ENCODE peak calls at places on chromosomes 3 and 15, in five cellular contexts. X is HL-60, M is HFF-Myc, O is BE2C, P is A549. Y is an unnamed sample.

GRCh38 chr3:111874177-111874820 is 15.2 kb downstream of the PHLDB2 start:
- DNase-seq in X (no peak), M (no peak), O (no peak), P (peak; percentile 46), Y (no peak)

GRCh38 chr15:26887926-26888666 is 21.2 kb downstream of the GABRA5 start:
- DNase-seq in X (no peak), M (no peak), O (no peak), P (peak; percentile 0), Y (no peak)

GRCh38 chr3:42664443-42664814 is 10.9 kb downstream of the ZBTB47 start:
- DNase-seq in X (no peak), M (no peak), O (no peak), P (no peak), Y (no peak)

GRCh38 chr3:26920579-26920978 is 298.0 kb downstream of the LRRC3B start:
- DNase-seq in X (no peak), M (no peak), O (no peak), P (no peak), Y (no peak)

GRCh38 chr3:37197810-37198371 is 23.5 kb upstream of the LRRFIP2 start:
- DNase-seq in X (no peak), M (no peak), O (no peak), P (no peak), Y (no peak)

GRCh38 chr3:129039271-129040038 is 21.1 kb upstream of the GP9 start:
- DNase-seq in X (peak; percentile 31), M (no peak), O (peak; percentile 94), P (no peak), Y (no peak)

GRCh38 chr3:172241385-172241784 is 202.0 kb downstream of the FNDC3B start:
- DNase-seq in X (no peak), M (no peak), O (no peak), P (no peak), Y (no peak)

GRCh38 chr3:66419053-66419440 is 81.8 kb downstream of the LRIG1 start:
- DNase-seq in X (no peak), M (no peak), O (no peak), P (no peak), Y (no peak)

GRCh38 chr3:105865016-105865623 is 3.7 kb downstream of the CBLB start:
- DNase-seq in X (no peak), M (no peak), O (no peak), P (no peak), Y (no peak)

GRCh38 chr15:100593431-100593830 is 8.6 kb downstream of the LINS1 start:
- DNase-seq in X (no peak), M (no peak), O (no peak), P (no peak), Y (no peak)

GRCh38 chr3:178439504-178439903 is 96.7 kb upstream of the KCNMB2 start:
- DNase-seq in X (no peak), M (no peak), O (no peak), P (peak; percentile 11), Y (no peak)

GRCh38 chr3:23129817-23130216 is 73.3 kb upstream of the UBE2E2 start:
- DNase-seq in X (no peak), M (peak; percentile 35), O (no peak), P (no peak), Y (no peak)

GRCh38 chr3:24002129-24002528 is 57.0 kb downstream of the NR1D2 start:
- DNase-seq in X (no peak), M (no peak), O (no peak), P (no peak), Y (no peak)

GRCh38 chr15:65901836-65902235 is 32.5 kb downstream of the RAB11A start:
- DNase-seq in X (no peak), M (no peak), O (no peak), P (no peak), Y (no peak)

GRCh38 chr15:70276401-70276800 is 178.7 kb upstream of the TLE3 start:
- DNase-seq in X (no peak), M (no peak), O (no peak), P (no peak), Y (no peak)

GRCh38 chr15:36506733-36507356 is 72.6 kb upstream of the CDIN1 start:
- DNase-seq in X (no peak), M (no peak), O (no peak), P (no peak), Y (no peak)

GRCh38 chr3:180749322-180749721 is 70.0 kb upstream of the CCDC39 start:
- DNase-seq in X (no peak), M (no peak), O (no peak), P (no peak), Y (no peak)

GRCh38 chr15:50854594-50855490 is 53.6 kb upstream of the AP4E1 start:
- DNase-seq in X (peak; percentile 77), M (no peak), O (no peak), P (no peak), Y (no peak)

GRCh38 chr3:33019981-33020380 is 68.5 kb downstream of the CCR4 start:
- DNase-seq in X (no peak), M (no peak), O (no peak), P (no peak), Y (no peak)

GRCh38 chr3:43867673-43868072 is 176.9 kb downstream of the ABHD5 start:
- DNase-seq in X (no peak), M (no peak), O (no peak), P (no peak), Y (no peak)

GRCh38 chr3:42497009-42497731 is 5.3 kb upstream of the VIPR1 start:
- DNase-seq in X (no peak), M (no peak), O (no peak), P (peak; percentile 47), Y (no peak)

GRCh38 chr15:26376243-26376642 is 396.6 kb downstream of the GABRB3 start:
- DNase-seq in X (no peak), M (no peak), O (no peak), P (no peak), Y (no peak)

GRCh38 chr15:73832657-73833056 is 40.7 kb upstream of the TBC1D21 start:
- DNase-seq in X (no peak), M (no peak), O (no peak), P (no peak), Y (no peak)

GRCh38 chr3:152254031-152254430 is 14.7 kb upstream of the MBNL1 start:
- DNase-seq in X (no peak), M (no peak), O (no peak), P (no peak), Y (no peak)

GRCh38 chr3:149830902-149831301 is 17.9 kb downstream of the RNF13 start:
- DNase-seq in X (no peak), M (no peak), O (no peak), P (no peak), Y (no peak)

GRCh38 chr3:4416961-4417360 is 50.1 kb downstream of the SUMF1 start:
- DNase-seq in X (no peak), M (no peak), O (peak; percentile 84), P (peak; percentile 49), Y (no peak)

GRCh38 chr3:101049532-101049931 is 56.3 kb upstream of the ABI3BP start:
- DNase-seq in X (no peak), M (no peak), O (no peak), P (no peak), Y (no peak)

GRCh38 chr3:101050866-101051265 is 57.6 kb upstream of the ABI3BP start:
- DNase-seq in X (no peak), M (no peak), O (no peak), P (no peak), Y (no peak)

GRCh38 chr3:101050061-101050460 is 56.8 kb upstream of the ABI3BP start:
- DNase-seq in X (no peak), M (no peak), O (no peak), P (no peak), Y (no peak)
- TF ChIP-seq CTCF in X (no peak), M (no peak), O (no peak), P (no peak), Y (no peak)

GRCh38 chr15:52528465-52529288 is at the start of gene MYO5A:
- DNase-seq in X (peak; percentile 76), M (no peak), O (peak; percentile 79), P (peak; percentile 85), Y (peak; percentile 68)
- TF ChIP-seq CTCF in X (no peak), M (no peak), O (no peak), P (peak; percentile 26), Y (peak; percentile 37)

GRCh38 chr15:98547255-98547654 is 101.1 kb upstream of the IGF1R start:
- DNase-seq in X (peak; percentile 43), M (no peak), O (no peak), P (no peak), Y (no peak)

GRCh38 chr15:98547741-98548166 is 100.6 kb upstream of the IGF1R start:
- DNase-seq in X (peak; percentile 2), M (no peak), O (no peak), P (no peak), Y (peak; percentile 13)

GRCh38 chr15:98549003-98549402 is 99.3 kb upstream of the IGF1R start:
- DNase-seq in X (no peak), M (no peak), O (no peak), P (no peak), Y (no peak)

GRCh38 chr15:98549741-98550140 is 98.6 kb upstream of the IGF1R start:
- DNase-seq in X (no peak), M (no peak), O (no peak), P (no peak), Y (no peak)

GRCh38 chr15:98548172-98548971 is 100.0 kb upstream of the IGF1R start:
- DNase-seq in X (peak; percentile 42), M (peak; percentile 27), O (no peak), P (peak; percentile 84), Y (peak; percentile 48)
- TF ChIP-seq CTCF in X (no peak), M (no peak), O (no peak), P (peak; percentile 27), Y (peak; percentile 42)

GRCh38 chr3:195405646-195406045 is 37.2 kb downstream of the ACAP2 start:
- DNase-seq in X (no peak), M (no peak), O (no peak), P (no peak), Y (no peak)

GRCh38 chr3:195410546-195410945 is 32.3 kb downstream of the ACAP2 start:
- DNase-seq in X (no peak), M (no peak), O (no peak), P (no peak), Y (no peak)

GRCh38 chr3:195411831-195412230 is 31.0 kb downstream of the ACAP2 start:
- DNase-seq in X (no peak), M (no peak), O (no peak), P (no peak), Y (no peak)

GRCh38 chr3:195403841-195404408 is 38.9 kb downstream of the ACAP2 start:
- DNase-seq in X (no peak), M (no peak), O (no peak), P (no peak), Y (no peak)

GRCh38 chr3:195407511-195408409 is 35.1 kb downstream of the ACAP2 start:
- DNase-seq in X (peak; percentile 10), M (no peak), O (no peak), P (no peak), Y (no peak)
- TF ChIP-seq CTCF in X (no peak), M (no peak), O (no peak), P (no peak), Y (no peak)

DNA sequence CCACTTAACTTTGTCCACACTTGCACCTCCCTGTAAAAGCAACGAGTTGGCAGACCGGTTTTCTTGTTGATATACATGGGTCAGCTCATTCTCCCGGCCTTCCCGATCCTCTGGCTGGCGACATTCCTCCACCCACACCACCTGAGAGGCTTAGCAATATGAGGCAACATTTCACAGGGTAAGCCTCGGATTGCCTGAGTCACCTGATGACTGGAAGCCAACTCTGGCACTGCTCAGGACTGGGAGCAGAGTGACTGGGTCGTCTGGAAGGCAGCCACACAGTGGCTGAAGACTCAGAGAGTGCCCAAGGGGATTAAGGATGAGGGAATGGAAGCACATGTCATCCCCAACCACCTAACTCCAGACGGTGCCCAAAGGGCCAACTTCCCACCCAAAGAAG is 9.8 kb downstream of the HOMER2 start:
- DNase-seq in X (no peak), M (no peak), O (no peak), P (peak; percentile 33), Y (no peak)
- TF ChIP-seq CTCF in X (no peak), M (no peak), O (no peak), P (no peak), Y (no peak)

GRCh38 chr3:97721446-97721845 is 43.1 kb upstream of the ARL6 start:
- DNase-seq in X (no peak), M (no peak), O (no peak), P (no peak), Y (no peak)
- TF ChIP-seq CTCF in X (no peak), M (no peak), O (no peak), P (no peak), Y (no peak)